ENCODE peak calls at places on chromosome 14, in nine cellular contexts. N is NAMALWA, S is left colon, I is HFFc6, T is amniotic stem cell, Q is fibroblast of mammary gland, V is nephron progenitor cell, R is cerebellum, A is activated gamma-delta T cell. P is an unnamed sample.
A peak's percentile ranks its signal among the peaks of the same experiment; 100 is the strongest.

GRCh38 chr14:33686856-33687255 is 264.0 kb downstream of the EGLN3 start:
- DNase-seq in N (no peak), S (no peak), I (no peak), T (no peak), Q (no peak), V (no peak), R (no peak), A (no peak), P (no peak)

GRCh38 chr14:64117671-64118402 is 176.3 kb downstream of the ESR2 start:
- DNase-seq in N (no peak), S (no peak), I (no peak), T (no peak), Q (peak; percentile 78), V (no peak), R (no peak), A (no peak), P (no peak)

GRCh38 chr14:101598159-101598558 is 36.9 kb downstream of the DIO3 start:
- DNase-seq in N (no peak), S (no peak), I (no peak), T (no peak), Q (no peak), V (no peak), R (no peak), A (no peak), P (no peak)

GRCh38 chr14:29310757-29311156 is 544.2 kb downstream of the FOXG1 start:
- DNase-seq in N (no peak), S (no peak), I (peak; percentile 73), T (peak; percentile 36), Q (peak; percentile 87), V (no peak), R (no peak), A (no peak), P (peak; percentile 22)

GRCh38 chr14:100608586-100609330 is 21.5 kb upstream of the BEGAIN start:
- DNase-seq in N (no peak), S (no peak), I (no peak), T (no peak), Q (no peak), V (no peak), R (no peak), A (no peak), P (no peak)

GRCh38 chr14:103724116-103724515 is 8.5 kb downstream of the ZFYVE21 start:
- DNase-seq in N (no peak), S (peak; percentile 58), I (no peak), T (no peak), Q (peak; percentile 64), V (no peak), R (peak; percentile 75), A (no peak), P (peak; percentile 57)

GRCh38 chr14:104844306-104845032 is 20.6 kb upstream of the CEP170B start:
- DNase-seq in N (no peak), S (no peak), I (no peak), T (no peak), Q (no peak), V (no peak), R (peak; percentile 58), A (no peak), P (no peak)

GRCh38 chr14:64209428-64210165 is 84.6 kb downstream of the ESR2 start:
- DNase-seq in N (no peak), S (peak; percentile 34), I (no peak), T (no peak), Q (peak; percentile 19), V (no peak), R (peak; percentile 65), A (no peak), P (no peak)

GRCh38 chr14:84042992-84043391 is 1487.0 kb upstream of the FLRT2 start:
- DNase-seq in N (no peak), S (no peak), I (no peak), T (no peak), Q (no peak), V (no peak), R (no peak), A (no peak), P (no peak)

GRCh38 chr14:38210587-38211257 is 3.0 kb downstream of the SSTR1 start:
- DNase-seq in N (no peak), S (peak; percentile 27), I (peak; percentile 43), T (no peak), Q (peak; percentile 57), V (peak; percentile 50), R (peak; percentile 2), A (no peak), P (peak; percentile 76)

GRCh38 chr14:106185837-106186233 is 659.5 kb downstream of the TMEM121 start:
- DNase-seq in N (peak; percentile 37), S (peak; percentile 18), I (no peak), T (no peak), Q (no peak), V (no peak), R (no peak), A (peak; percentile 25), P (no peak)

GRCh38 chr14:101103321-101103901 is 199.9 kb upstream of the RTL1 start:
- DNase-seq in N (no peak), S (no peak), I (no peak), T (no peak), Q (no peak), V (no peak), R (no peak), A (no peak), P (no peak)

GRCh38 chr14:70573050-70573449 is 27.4 kb downstream of the MED6 start:
- DNase-seq in N (no peak), S (no peak), I (no peak), T (no peak), Q (no peak), V (no peak), R (no peak), A (no peak), P (no peak)

GRCh38 chr14:30751646-30752416 is 122.5 kb upstream of the COCH start:
- DNase-seq in N (peak; percentile 20), S (no peak), I (no peak), T (no peak), Q (no peak), V (no peak), R (peak; percentile 19), A (no peak), P (no peak)

GRCh38 chr14:99572173-99572999 is 31.6 kb downstream of the CCDC85C start:
- DNase-seq in N (no peak), S (peak; percentile 66), I (no peak), T (no peak), Q (no peak), V (no peak), R (no peak), A (no peak), P (peak; percentile 48)

GRCh38 chr14:78074546-78074945 is 95.6 kb upstream of the NRXN3 start:
- DNase-seq in N (no peak), S (no peak), I (no peak), T (no peak), Q (no peak), V (no peak), R (peak; percentile 8), A (no peak), P (no peak)

GRCh38 chr14:37037636-37038387 is 134.6 kb downstream of the SLC25A21 start:
- DNase-seq in N (no peak), S (no peak), I (no peak), T (no peak), Q (peak; percentile 14), V (no peak), R (no peak), A (no peak), P (no peak)

GRCh38 chr14:60647081-60647836 is 2.0 kb downstream of the SIX1 start:
- DNase-seq in N (no peak), S (peak; percentile 37), I (peak; percentile 48), T (peak; percentile 36), Q (peak; percentile 79), V (peak; percentile 64), R (no peak), A (no peak), P (no peak)

GRCh38 chr14:73802431-73803188 is 49.0 kb upstream of the PTGR2 start:
- DNase-seq in N (no peak), S (peak; percentile 58), I (no peak), T (no peak), Q (no peak), V (no peak), R (no peak), A (no peak), P (no peak)

GRCh38 chr14:64478634-64479250 is 13.4 kb downstream of the AKAP5 start:
- DNase-seq in N (peak; percentile 48), S (no peak), I (no peak), T (no peak), Q (peak; percentile 38), V (no peak), R (peak; percentile 53), A (no peak), P (peak; percentile 27)

GRCh38 chr14:67332468-67332867 is 27.1 kb downstream of the ATP6V1D start:
- DNase-seq in N (no peak), S (no peak), I (no peak), T (no peak), Q (no peak), V (no peak), R (no peak), A (no peak), P (no peak)

GRCh38 chr14:104315625-104316024 is 177.2 kb downstream of the KIF26A start:
- DNase-seq in N (no peak), S (peak; percentile 0), I (no peak), T (no peak), Q (no peak), V (no peak), R (no peak), A (no peak), P (no peak)

GRCh38 chr14:100132161-100132902 is 27.1 kb downstream of the DEGS2 start:
- DNase-seq in N (no peak), S (no peak), I (no peak), T (peak; percentile 3), Q (peak; percentile 92), V (no peak), R (no peak), A (no peak), P (no peak)

GRCh38 chr14:54976316-54976715 is 50.6 kb downstream of the WDHD1 start:
- DNase-seq in N (no peak), S (no peak), I (peak; percentile 64), T (peak; percentile 0), Q (peak; percentile 82), V (no peak), R (no peak), A (no peak), P (peak; percentile 16)

GRCh38 chr14:52802597-52802996 is 11.2 kb upstream of the GNPNAT1 start:
- DNase-seq in N (no peak), S (no peak), I (peak; percentile 67), T (peak; percentile 28), Q (peak; percentile 97), V (no peak), R (no peak), A (no peak), P (peak; percentile 61)

GRCh38 chr14:21414137-21414631 is 30.4 kb upstream of the SUPT16H start:
- DNase-seq in N (no peak), S (no peak), I (no peak), T (no peak), Q (no peak), V (no peak), R (no peak), A (no peak), P (no peak)

GRCh38 chr14:31286456-31287293 is 79.1 kb upstream of the HECTD1 start:
- DNase-seq in N (no peak), S (no peak), I (no peak), T (no peak), Q (no peak), V (peak; percentile 33), R (no peak), A (no peak), P (no peak)

GRCh38 chr14:23022849-23023499 is 11.7 kb downstream of the PSMB5 start:
- DNase-seq in N (no peak), S (no peak), I (no peak), T (no peak), Q (no peak), V (no peak), R (no peak), A (no peak), P (no peak)

GRCh38 chr14:35403397-35404245 is 928 bp downstream of the NFKBIA start:
- DNase-seq in N (peak; percentile 81), S (peak; percentile 98), I (peak; percentile 85), T (peak; percentile 86), Q (peak; percentile 91), V (peak; percentile 86), R (peak; percentile 86), A (peak; percentile 97), P (peak; percentile 90)

GRCh38 chr14:37145395-37145794 is 27.0 kb downstream of the SLC25A21 start:
- DNase-seq in N (no peak), S (no peak), I (peak; percentile 6), T (no peak), Q (peak; percentile 30), V (no peak), R (no peak), A (no peak), P (no peak)

GRCh38 chr14:59301354-59301753 is 112.9 kb downstream of the DAAM1 start:
- DNase-seq in N (peak; percentile 88), S (no peak), I (no peak), T (no peak), Q (no peak), V (no peak), R (no peak), A (no peak), P (no peak)

P was measured in hepatic stellate cell.